ENCODE peak calls at places on chromosomes 4 and X, in ten cellular contexts. One of them, this sample, is unnamed.

GRCh38 chr4:123892997-123893745 is 496.6 kb downstream of the SPRY1 start:
- DNase-seq in adrenal gland: peak
- DNase-seq in cardiac muscle cell: peak
- DNase-seq in mesendoderm: peak
- DNase-seq in colonic mucosa: no peak
- DNase-seq in upper lobe of left lung: no peak
- DNase-seq in right cardiac atrium: no peak
- DNase-seq in caudate nucleus: no peak
- DNase-seq in PC-9: no peak
- DNase-seq in CD4-positive, alpha-beta T cell: no peak
- DNase-seq in this sample: no peak

GRCh38 chr4:143517764-143518163 is 4.3 kb downstream of the SMARCA5 start:
- DNase-seq in adrenal gland: no peak
- DNase-seq in cardiac muscle cell: no peak
- DNase-seq in mesendoderm: no peak
- DNase-seq in colonic mucosa: no peak
- DNase-seq in upper lobe of left lung: no peak
- DNase-seq in right cardiac atrium: no peak
- DNase-seq in caudate nucleus: no peak
- DNase-seq in PC-9: no peak
- DNase-seq in CD4-positive, alpha-beta T cell: no peak
- DNase-seq in this sample: no peak

GRCh38 chr4:158496030-158496741 is 25.5 kb upstream of the RXFP1 start:
- DNase-seq in adrenal gland: peak
- DNase-seq in cardiac muscle cell: peak
- DNase-seq in mesendoderm: peak
- DNase-seq in colonic mucosa: peak
- DNase-seq in upper lobe of left lung: no peak
- DNase-seq in right cardiac atrium: peak
- DNase-seq in caudate nucleus: no peak
- DNase-seq in PC-9: peak
- DNase-seq in CD4-positive, alpha-beta T cell: no peak
- DNase-seq in this sample: no peak

GRCh38 chrX:150683536-150684146 is 9.6 kb upstream of the MTMR1 start:
- DNase-seq in adrenal gland: no peak
- DNase-seq in cardiac muscle cell: peak
- DNase-seq in mesendoderm: peak
- DNase-seq in colonic mucosa: no peak
- DNase-seq in upper lobe of left lung: no peak
- DNase-seq in right cardiac atrium: no peak
- DNase-seq in caudate nucleus: no peak
- DNase-seq in PC-9: peak
- DNase-seq in CD4-positive, alpha-beta T cell: no peak
- DNase-seq in this sample: no peak

GRCh38 chr4:84875636-84876371 is 90.7 kb downstream of the WDFY3 start:
- DNase-seq in adrenal gland: no peak
- DNase-seq in cardiac muscle cell: peak
- DNase-seq in mesendoderm: peak
- DNase-seq in colonic mucosa: no peak
- DNase-seq in upper lobe of left lung: no peak
- DNase-seq in right cardiac atrium: no peak
- DNase-seq in caudate nucleus: no peak
- DNase-seq in PC-9: no peak
- DNase-seq in CD4-positive, alpha-beta T cell: no peak
- DNase-seq in this sample: no peak

GRCh38 chr4:88742561-88742960 is 44.9 kb upstream of the NAP1L5 start:
- DNase-seq in adrenal gland: no peak
- DNase-seq in cardiac muscle cell: no peak
- DNase-seq in mesendoderm: no peak
- DNase-seq in colonic mucosa: no peak
- DNase-seq in upper lobe of left lung: no peak
- DNase-seq in right cardiac atrium: no peak
- DNase-seq in caudate nucleus: no peak
- DNase-seq in PC-9: no peak
- DNase-seq in CD4-positive, alpha-beta T cell: no peak
- DNase-seq in this sample: no peak

GRCh38 chr4:140372607-140373327 is 679 bp upstream of the SCOC start:
- DNase-seq in adrenal gland: peak
- DNase-seq in cardiac muscle cell: peak
- DNase-seq in mesendoderm: no peak
- DNase-seq in colonic mucosa: no peak
- DNase-seq in upper lobe of left lung: no peak
- DNase-seq in right cardiac atrium: no peak
- DNase-seq in caudate nucleus: no peak
- DNase-seq in PC-9: no peak
- DNase-seq in CD4-positive, alpha-beta T cell: peak
- DNase-seq in this sample: no peak

GRCh38 chr4:5812506-5813229 is 80.2 kb downstream of the CRMP1 start:
- DNase-seq in adrenal gland: peak
- DNase-seq in cardiac muscle cell: peak
- DNase-seq in mesendoderm: peak
- DNase-seq in colonic mucosa: peak
- DNase-seq in upper lobe of left lung: no peak
- DNase-seq in right cardiac atrium: no peak
- DNase-seq in caudate nucleus: no peak
- DNase-seq in PC-9: peak
- DNase-seq in CD4-positive, alpha-beta T cell: no peak
- DNase-seq in this sample: peak

GRCh38 chrX:17535229-17535628 is 160.2 kb downstream of the NHS start:
- DNase-seq in adrenal gland: no peak
- DNase-seq in cardiac muscle cell: peak
- DNase-seq in mesendoderm: peak
- DNase-seq in colonic mucosa: peak
- DNase-seq in upper lobe of left lung: no peak
- DNase-seq in right cardiac atrium: no peak
- DNase-seq in caudate nucleus: no peak
- DNase-seq in PC-9: no peak
- DNase-seq in CD4-positive, alpha-beta T cell: peak
- DNase-seq in this sample: no peak

GRCh38 chr4:47195706-47196105 is 164.3 kb downstream of the GABRB1 start:
- DNase-seq in adrenal gland: no peak
- DNase-seq in cardiac muscle cell: no peak
- DNase-seq in mesendoderm: no peak
- DNase-seq in colonic mucosa: no peak
- DNase-seq in upper lobe of left lung: no peak
- DNase-seq in right cardiac atrium: no peak
- DNase-seq in caudate nucleus: no peak
- DNase-seq in PC-9: no peak
- DNase-seq in CD4-positive, alpha-beta T cell: no peak
- DNase-seq in this sample: no peak

GRCh38 chr4:66073961-66074360 is 403.7 kb upstream of the EPHA5 start:
- DNase-seq in adrenal gland: no peak
- DNase-seq in cardiac muscle cell: no peak
- DNase-seq in mesendoderm: no peak
- DNase-seq in colonic mucosa: no peak
- DNase-seq in upper lobe of left lung: no peak
- DNase-seq in right cardiac atrium: no peak
- DNase-seq in caudate nucleus: no peak
- DNase-seq in PC-9: no peak
- DNase-seq in CD4-positive, alpha-beta T cell: no peak
- DNase-seq in this sample: no peak

GRCh38 chrX:11597479-11597878 is 68.2 kb downstream of the ARHGAP6 start:
- DNase-seq in adrenal gland: no peak
- DNase-seq in cardiac muscle cell: peak
- DNase-seq in mesendoderm: no peak
- DNase-seq in colonic mucosa: no peak
- DNase-seq in upper lobe of left lung: no peak
- DNase-seq in right cardiac atrium: no peak
- DNase-seq in caudate nucleus: no peak
- DNase-seq in PC-9: no peak
- DNase-seq in CD4-positive, alpha-beta T cell: no peak
- DNase-seq in this sample: no peak

GRCh38 chr4:2817701-2818350 is 24.9 kb downstream of the SH3BP2 start:
- DNase-seq in adrenal gland: no peak
- DNase-seq in cardiac muscle cell: peak
- DNase-seq in mesendoderm: peak
- DNase-seq in colonic mucosa: peak
- DNase-seq in upper lobe of left lung: peak
- DNase-seq in right cardiac atrium: peak
- DNase-seq in caudate nucleus: no peak
- DNase-seq in PC-9: peak
- DNase-seq in CD4-positive, alpha-beta T cell: peak
- DNase-seq in this sample: no peak
- H3K27ac ChIP-seq in adrenal gland: no peak
- H3K27ac ChIP-seq in cardiac muscle cell: no peak
- H3K27ac ChIP-seq in mesendoderm: peak
- H3K27ac ChIP-seq in colonic mucosa: peak
- H3K27ac ChIP-seq in upper lobe of left lung: no peak
- H3K27ac ChIP-seq in right cardiac atrium: no peak
- H3K27ac ChIP-seq in caudate nucleus: no peak
- H3K27ac ChIP-seq in PC-9: no peak
- H3K27ac ChIP-seq in CD4-positive, alpha-beta T cell: no peak
- H3K27ac ChIP-seq in this sample: no peak

DNA sequence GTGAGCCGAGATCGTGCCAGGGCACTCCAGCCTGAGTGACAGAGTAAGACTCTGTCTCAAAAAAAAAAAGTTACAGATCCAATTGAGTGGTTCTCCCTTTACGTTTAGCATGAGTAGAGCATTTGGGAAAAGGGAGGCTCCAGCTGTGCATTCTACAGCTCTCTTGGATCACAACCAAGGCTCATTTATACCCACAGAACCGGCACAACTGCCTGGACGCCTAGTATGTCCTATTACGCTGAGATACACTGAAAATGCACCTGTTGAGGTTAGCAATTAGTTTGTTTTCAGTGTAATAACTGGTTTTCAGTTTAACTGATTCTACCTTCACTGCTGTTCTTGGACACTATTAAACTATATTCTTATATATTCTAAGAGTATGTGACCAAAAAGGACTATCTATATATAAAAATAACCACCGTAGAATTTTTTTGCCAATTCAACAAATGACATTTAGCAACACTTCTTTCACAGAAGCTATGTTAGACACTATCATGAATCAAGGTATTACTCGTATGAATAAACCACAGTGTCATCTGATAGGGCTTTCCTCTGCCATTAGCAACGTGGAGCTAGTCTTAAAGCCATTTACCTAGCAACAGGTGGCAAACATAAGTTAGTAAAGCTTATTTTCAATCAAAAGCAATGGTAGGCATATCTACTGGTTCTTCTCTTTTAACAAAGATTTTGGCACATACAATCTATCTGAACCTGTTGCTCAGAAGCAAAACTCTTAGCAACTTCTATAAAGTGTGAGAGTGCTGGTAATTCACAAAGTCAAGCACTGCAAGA is 3.6 kb downstream of the OTUD4 start:
- DNase-seq in adrenal gland: no peak
- DNase-seq in cardiac muscle cell: no peak
- DNase-seq in mesendoderm: no peak
- DNase-seq in colonic mucosa: no peak
- DNase-seq in upper lobe of left lung: no peak
- DNase-seq in right cardiac atrium: no peak
- DNase-seq in caudate nucleus: no peak
- DNase-seq in PC-9: no peak
- DNase-seq in CD4-positive, alpha-beta T cell: no peak
- DNase-seq in this sample: no peak
- H3K27ac ChIP-seq in adrenal gland: peak
- H3K27ac ChIP-seq in cardiac muscle cell: peak
- H3K27ac ChIP-seq in mesendoderm: peak
- H3K27ac ChIP-seq in colonic mucosa: peak
- H3K27ac ChIP-seq in upper lobe of left lung: peak
- H3K27ac ChIP-seq in right cardiac atrium: peak
- H3K27ac ChIP-seq in caudate nucleus: no peak
- H3K27ac ChIP-seq in PC-9: peak
- H3K27ac ChIP-seq in CD4-positive, alpha-beta T cell: no peak
- H3K27ac ChIP-seq in this sample: no peak

DNA sequence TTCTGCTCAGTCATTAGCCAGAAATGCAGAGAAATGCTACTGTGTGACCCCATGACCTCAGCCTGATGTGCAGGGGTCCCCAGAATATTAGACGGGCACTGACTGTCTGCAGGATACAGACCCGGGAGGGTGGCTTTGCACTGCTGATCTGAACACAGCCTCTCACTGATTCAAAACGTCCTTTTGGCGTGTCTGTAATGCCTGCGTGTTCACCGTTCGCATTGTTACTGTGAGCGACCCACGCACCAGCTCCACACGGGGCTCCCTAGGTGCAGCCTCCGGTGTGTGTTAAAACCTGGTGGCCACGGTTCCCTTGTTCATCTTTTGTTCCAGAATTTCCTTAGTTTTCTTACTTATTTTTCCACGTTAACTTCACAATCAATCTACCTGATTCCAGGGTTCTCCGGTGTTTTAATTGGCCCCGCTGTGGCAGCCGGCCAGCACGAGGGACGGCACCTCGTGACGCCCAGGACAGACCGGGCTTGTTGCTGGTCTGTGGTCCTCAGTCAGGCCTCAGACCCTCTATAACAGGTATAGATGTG is 32.0 kb upstream of the SPON2 start:
- DNase-seq in adrenal gland: peak
- DNase-seq in cardiac muscle cell: no peak
- DNase-seq in mesendoderm: no peak
- DNase-seq in colonic mucosa: peak
- DNase-seq in upper lobe of left lung: peak
- DNase-seq in right cardiac atrium: no peak
- DNase-seq in caudate nucleus: no peak
- DNase-seq in PC-9: no peak
- DNase-seq in CD4-positive, alpha-beta T cell: no peak
- DNase-seq in this sample: no peak
- H3K27ac ChIP-seq in adrenal gland: no peak
- H3K27ac ChIP-seq in cardiac muscle cell: no peak
- H3K27ac ChIP-seq in mesendoderm: no peak
- H3K27ac ChIP-seq in colonic mucosa: peak
- H3K27ac ChIP-seq in upper lobe of left lung: peak
- H3K27ac ChIP-seq in right cardiac atrium: no peak
- H3K27ac ChIP-seq in caudate nucleus: no peak
- H3K27ac ChIP-seq in PC-9: no peak
- H3K27ac ChIP-seq in CD4-positive, alpha-beta T cell: no peak
- H3K27ac ChIP-seq in this sample: no peak

DNA sequence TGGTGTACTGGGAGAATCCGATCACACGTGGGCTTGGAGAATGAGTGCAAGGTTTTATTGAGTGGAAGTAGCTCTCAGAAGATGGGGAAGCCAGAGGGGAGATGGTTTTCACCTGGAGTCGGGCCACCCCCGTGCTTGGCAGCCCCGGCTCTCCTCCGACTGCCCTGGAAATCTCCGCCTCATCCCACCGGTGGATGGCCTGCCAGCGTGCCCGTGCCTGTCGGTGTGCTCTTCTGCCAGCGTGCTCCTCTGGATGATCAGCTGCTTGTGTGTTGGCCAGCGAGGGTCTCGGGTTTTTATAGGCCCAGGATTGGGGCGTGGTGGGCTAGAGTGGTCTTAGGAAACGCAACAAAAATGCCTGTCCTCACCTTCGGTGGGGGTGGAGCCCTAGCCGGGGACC is 368.0 kb downstream of the FAT4 start:
- DNase-seq in adrenal gland: no peak
- DNase-seq in cardiac muscle cell: no peak
- DNase-seq in mesendoderm: no peak
- DNase-seq in colonic mucosa: no peak
- DNase-seq in upper lobe of left lung: peak
- DNase-seq in right cardiac atrium: no peak
- DNase-seq in caudate nucleus: no peak
- DNase-seq in PC-9: no peak
- DNase-seq in CD4-positive, alpha-beta T cell: no peak
- DNase-seq in this sample: no peak
- H3K27ac ChIP-seq in adrenal gland: no peak
- H3K27ac ChIP-seq in cardiac muscle cell: no peak
- H3K27ac ChIP-seq in mesendoderm: no peak
- H3K27ac ChIP-seq in colonic mucosa: no peak
- H3K27ac ChIP-seq in upper lobe of left lung: no peak
- H3K27ac ChIP-seq in right cardiac atrium: no peak
- H3K27ac ChIP-seq in caudate nucleus: no peak
- H3K27ac ChIP-seq in PC-9: no peak
- H3K27ac ChIP-seq in CD4-positive, alpha-beta T cell: no peak
- H3K27ac ChIP-seq in this sample: no peak

This sample was measured in AG04450.